ENCODE peak calls at places on chromosomes 11 and 22, in nine cellular contexts. One of them, this sample, is unnamed.

GRCh38 chr11:34308049-34308692 is 49.6 kb downstream of the ABTB2 start:
- DNase-seq in AG04449: no peak
- DNase-seq in astrocyte of the cerebellum: no peak
- DNase-seq in NCI-H2081: no peak
- DNase-seq in mucosa of descending colon: no peak
- DNase-seq in adrenal gland: no peak
- DNase-seq in LoVo: no peak
- DNase-seq in NCI-H2029: no peak
- DNase-seq in natural killer cell treated with Interleukin-12 subunit alpha and Interleukin-12 subunit beta and Interleukin-15 and Interleukin-18, amount 100 ng/mL, for 72 hours: no peak
- DNase-seq in this sample: no peak

GRCh38 chr22:24402460-24403192 is 24.8 kb upstream of the ADORA2A start:
- DNase-seq in astrocyte of the cerebellum: peak
- DNase-seq in NCI-H2081: peak
- DNase-seq in mucosa of descending colon: peak
- DNase-seq in LoVo: peak
- DNase-seq in natural killer cell treated with Interleukin-12 subunit alpha and Interleukin-12 subunit beta and Interleukin-15 and Interleukin-18, amount 100 ng/mL, for 72 hours: peak
- DNase-seq in adrenal gland: peak
- DNase-seq in NCI-H2029: peak
- DNase-seq in AG04449: peak
- DNase-seq in this sample: peak

GRCh38 chr11:1667906-1668305 is 29.1 kb upstream of the KRTAP5-6 start:
- DNase-seq in astrocyte of the cerebellum: no peak
- DNase-seq in AG04449: no peak
- DNase-seq in adrenal gland: peak
- DNase-seq in mucosa of descending colon: no peak
- DNase-seq in NCI-H2081: no peak
- DNase-seq in LoVo: no peak
- DNase-seq in NCI-H2029: no peak
- DNase-seq in natural killer cell treated with Interleukin-12 subunit alpha and Interleukin-12 subunit beta and Interleukin-15 and Interleukin-18, amount 100 ng/mL, for 72 hours: no peak
- DNase-seq in this sample: no peak

GRCh38 chr22:41369089-41369745 is 12.5 kb upstream of the TEF start:
- DNase-seq in natural killer cell treated with Interleukin-12 subunit alpha and Interleukin-12 subunit beta and Interleukin-15 and Interleukin-18, amount 100 ng/mL, for 72 hours: no peak
- DNase-seq in adrenal gland: no peak
- DNase-seq in NCI-H2029: no peak
- DNase-seq in LoVo: no peak
- DNase-seq in mucosa of descending colon: no peak
- DNase-seq in AG04449: no peak
- DNase-seq in astrocyte of the cerebellum: no peak
- DNase-seq in NCI-H2081: no peak
- DNase-seq in this sample: peak

GRCh38 chr11:86637976-86638375 is 34.4 kb downstream of the ME3 start:
- DNase-seq in NCI-H2081: no peak
- DNase-seq in adrenal gland: no peak
- DNase-seq in natural killer cell treated with Interleukin-12 subunit alpha and Interleukin-12 subunit beta and Interleukin-15 and Interleukin-18, amount 100 ng/mL, for 72 hours: no peak
- DNase-seq in LoVo: no peak
- DNase-seq in astrocyte of the cerebellum: peak
- DNase-seq in AG04449: no peak
- DNase-seq in NCI-H2029: no peak
- DNase-seq in mucosa of descending colon: no peak
- DNase-seq in this sample: no peak

GRCh38 chr11:911031-911889 is 650 bp upstream of the CHID1 start:
- DNase-seq in NCI-H2029: no peak
- DNase-seq in AG04449: no peak
- DNase-seq in natural killer cell treated with Interleukin-12 subunit alpha and Interleukin-12 subunit beta and Interleukin-15 and Interleukin-18, amount 100 ng/mL, for 72 hours: no peak
- DNase-seq in NCI-H2081: no peak
- DNase-seq in mucosa of descending colon: peak
- DNase-seq in adrenal gland: peak
- DNase-seq in astrocyte of the cerebellum: no peak
- DNase-seq in LoVo: peak
- DNase-seq in this sample: peak

GRCh38 chr11:36775157-36775556 is 177.1 kb upstream of the RAG2 start:
- DNase-seq in AG04449: no peak
- DNase-seq in natural killer cell treated with Interleukin-12 subunit alpha and Interleukin-12 subunit beta and Interleukin-15 and Interleukin-18, amount 100 ng/mL, for 72 hours: no peak
- DNase-seq in NCI-H2029: no peak
- DNase-seq in adrenal gland: no peak
- DNase-seq in mucosa of descending colon: no peak
- DNase-seq in astrocyte of the cerebellum: no peak
- DNase-seq in LoVo: no peak
- DNase-seq in NCI-H2081: no peak
- DNase-seq in this sample: no peak

GRCh38 chr11:1876361-1877063 is 15.2 kb downstream of the PRR33 start:
- DNase-seq in mucosa of descending colon: peak
- DNase-seq in AG04449: no peak
- DNase-seq in natural killer cell treated with Interleukin-12 subunit alpha and Interleukin-12 subunit beta and Interleukin-15 and Interleukin-18, amount 100 ng/mL, for 72 hours: peak
- DNase-seq in NCI-H2029: no peak
- DNase-seq in NCI-H2081: peak
- DNase-seq in adrenal gland: peak
- DNase-seq in LoVo: no peak
- DNase-seq in astrocyte of the cerebellum: no peak
- DNase-seq in this sample: no peak

GRCh38 chr22:38240734-38241252 is 32.0 kb downstream of the TMEM184B start:
- DNase-seq in mucosa of descending colon: no peak
- DNase-seq in adrenal gland: peak
- DNase-seq in NCI-H2081: peak
- DNase-seq in astrocyte of the cerebellum: peak
- DNase-seq in LoVo: peak
- DNase-seq in AG04449: peak
- DNase-seq in NCI-H2029: no peak
- DNase-seq in natural killer cell treated with Interleukin-12 subunit alpha and Interleukin-12 subunit beta and Interleukin-15 and Interleukin-18, amount 100 ng/mL, for 72 hours: no peak
- DNase-seq in this sample: peak

GRCh38 chr11:134358165-134358852 is 26.5 kb downstream of the GLB1L2 start:
- DNase-seq in adrenal gland: no peak
- DNase-seq in astrocyte of the cerebellum: no peak
- DNase-seq in natural killer cell treated with Interleukin-12 subunit alpha and Interleukin-12 subunit beta and Interleukin-15 and Interleukin-18, amount 100 ng/mL, for 72 hours: no peak
- DNase-seq in LoVo: no peak
- DNase-seq in NCI-H2081: no peak
- DNase-seq in AG04449: no peak
- DNase-seq in mucosa of descending colon: no peak
- DNase-seq in NCI-H2029: no peak
- DNase-seq in this sample: no peak

GRCh38 chr11:9462172-9462799 is 1.5 kb downstream of the ZNF143 start:
- DNase-seq in adrenal gland: no peak
- DNase-seq in natural killer cell treated with Interleukin-12 subunit alpha and Interleukin-12 subunit beta and Interleukin-15 and Interleukin-18, amount 100 ng/mL, for 72 hours: no peak
- DNase-seq in NCI-H2029: no peak
- DNase-seq in astrocyte of the cerebellum: no peak
- DNase-seq in LoVo: no peak
- DNase-seq in NCI-H2081: no peak
- DNase-seq in mucosa of descending colon: peak
- DNase-seq in AG04449: no peak
- DNase-seq in this sample: no peak

GRCh38 chr11:62554377-62554776 is 7.8 kb upstream of the AHNAK start:
- DNase-seq in AG04449: no peak
- DNase-seq in adrenal gland: no peak
- DNase-seq in NCI-H2081: no peak
- DNase-seq in mucosa of descending colon: no peak
- DNase-seq in LoVo: no peak
- DNase-seq in natural killer cell treated with Interleukin-12 subunit alpha and Interleukin-12 subunit beta and Interleukin-15 and Interleukin-18, amount 100 ng/mL, for 72 hours: no peak
- DNase-seq in astrocyte of the cerebellum: no peak
- DNase-seq in NCI-H2029: no peak
- DNase-seq in this sample: no peak

GRCh38 chr22:24442352-24442744 is 14.9 kb downstream of the ADORA2A start:
- DNase-seq in natural killer cell treated with Interleukin-12 subunit alpha and Interleukin-12 subunit beta and Interleukin-15 and Interleukin-18, amount 100 ng/mL, for 72 hours: peak
- DNase-seq in mucosa of descending colon: no peak
- DNase-seq in AG04449: no peak
- DNase-seq in LoVo: no peak
- DNase-seq in adrenal gland: no peak
- DNase-seq in astrocyte of the cerebellum: no peak
- DNase-seq in NCI-H2081: no peak
- DNase-seq in NCI-H2029: no peak
- DNase-seq in this sample: no peak

GRCh38 chr11:31809543-31809856 is 1.6 kb downstream of the PAX6 start:
- DNase-seq in adrenal gland: no peak
- DNase-seq in NCI-H2081: no peak
- DNase-seq in LoVo: no peak
- DNase-seq in natural killer cell treated with Interleukin-12 subunit alpha and Interleukin-12 subunit beta and Interleukin-15 and Interleukin-18, amount 100 ng/mL, for 72 hours: no peak
- DNase-seq in NCI-H2029: no peak
- DNase-seq in astrocyte of the cerebellum: no peak
- DNase-seq in mucosa of descending colon: no peak
- DNase-seq in AG04449: no peak
- DNase-seq in this sample: no peak

GRCh38 chr11:75028321-75029097 is 39.8 kb downstream of the NEU3 start:
- DNase-seq in AG04449: no peak
- DNase-seq in mucosa of descending colon: no peak
- DNase-seq in NCI-H2081: no peak
- DNase-seq in adrenal gland: no peak
- DNase-seq in LoVo: no peak
- DNase-seq in natural killer cell treated with Interleukin-12 subunit alpha and Interleukin-12 subunit beta and Interleukin-15 and Interleukin-18, amount 100 ng/mL, for 72 hours: no peak
- DNase-seq in NCI-H2029: peak
- DNase-seq in astrocyte of the cerebellum: no peak
- DNase-seq in this sample: no peak

GRCh38 chr11:106642331-106642730 is 375.9 kb downstream of the GUCY1A2 start:
- DNase-seq in NCI-H2081: no peak
- DNase-seq in mucosa of descending colon: no peak
- DNase-seq in adrenal gland: no peak
- DNase-seq in LoVo: no peak
- DNase-seq in astrocyte of the cerebellum: no peak
- DNase-seq in NCI-H2029: no peak
- DNase-seq in AG04449: no peak
- DNase-seq in natural killer cell treated with Interleukin-12 subunit alpha and Interleukin-12 subunit beta and Interleukin-15 and Interleukin-18, amount 100 ng/mL, for 72 hours: no peak
- DNase-seq in this sample: no peak

GRCh38 chr11:112174789-112175595 is at the start of gene BCO2:
- DNase-seq in NCI-H2081: peak
- DNase-seq in adrenal gland: peak
- DNase-seq in AG04449: no peak
- DNase-seq in NCI-H2029: peak
- DNase-seq in astrocyte of the cerebellum: peak
- DNase-seq in natural killer cell treated with Interleukin-12 subunit alpha and Interleukin-12 subunit beta and Interleukin-15 and Interleukin-18, amount 100 ng/mL, for 72 hours: peak
- DNase-seq in mucosa of descending colon: peak
- DNase-seq in LoVo: peak
- DNase-seq in this sample: peak

GRCh38 chr22:33303109-33303508 is 244.9 kb upstream of the SYN3 start:
- DNase-seq in AG04449: no peak
- DNase-seq in mucosa of descending colon: no peak
- DNase-seq in NCI-H2029: no peak
- DNase-seq in LoVo: no peak
- DNase-seq in NCI-H2081: no peak
- DNase-seq in astrocyte of the cerebellum: no peak
- DNase-seq in natural killer cell treated with Interleukin-12 subunit alpha and Interleukin-12 subunit beta and Interleukin-15 and Interleukin-18, amount 100 ng/mL, for 72 hours: no peak
- DNase-seq in adrenal gland: no peak
- DNase-seq in this sample: peak

GRCh38 chr11:3159296-3160190 is 5.6 kb downstream of the OSBPL5 start:
- DNase-seq in NCI-H2029: peak
- DNase-seq in mucosa of descending colon: peak
- DNase-seq in natural killer cell treated with Interleukin-12 subunit alpha and Interleukin-12 subunit beta and Interleukin-15 and Interleukin-18, amount 100 ng/mL, for 72 hours: peak
- DNase-seq in adrenal gland: no peak
- DNase-seq in NCI-H2081: no peak
- DNase-seq in astrocyte of the cerebellum: no peak
- DNase-seq in LoVo: no peak
- DNase-seq in AG04449: no peak
- DNase-seq in this sample: no peak

GRCh38 chr11:6002202-6002699 is 4.5 kb downstream of the OR56A4 start:
- DNase-seq in NCI-H2081: no peak
- DNase-seq in astrocyte of the cerebellum: no peak
- DNase-seq in NCI-H2029: no peak
- DNase-seq in mucosa of descending colon: no peak
- DNase-seq in AG04449: no peak
- DNase-seq in LoVo: no peak
- DNase-seq in natural killer cell treated with Interleukin-12 subunit alpha and Interleukin-12 subunit beta and Interleukin-15 and Interleukin-18, amount 100 ng/mL, for 72 hours: no peak
- DNase-seq in adrenal gland: no peak
- DNase-seq in this sample: no peak

This sample was measured in Ammon's horn.